ENCODE peak calls at places on chromosomes 6 and 20, in five cellular contexts. P, H, X, Z and F are unnamed samples.

GRCh38 chr6:53587291-53587690 is 42.4 kb upstream of the GCLC start:
- DNase-seq in P (no peak), H (no peak), X (no peak), Z (peak; percentile 40), F (no peak)

GRCh38 chr6:130949553-130949952 is 113.5 kb downstream of the EPB41L2 start:
- DNase-seq in P (no peak), H (no peak), X (no peak), Z (no peak), F (no peak)

GRCh38 chr20:39660965-39661364 is 698.8 kb downstream of the DHX35 start:
- DNase-seq in P (no peak), H (no peak), X (no peak), Z (no peak), F (no peak)

GRCh38 chr6:107061125-107062020 is 33.4 kb downstream of the MTRES1 start:
- DNase-seq in P (peak; percentile 95), H (no peak), X (no peak), Z (peak; percentile 80), F (no peak)

GRCh38 chr6:53109612-53110011 is 39.0 kb downstream of the GCM1 start:
- DNase-seq in P (peak; percentile 77), H (no peak), X (no peak), Z (no peak), F (no peak)

GRCh38 chr20:50715694-50716093 is 15.7 kb upstream of the PARD6B start:
- DNase-seq in P (no peak), H (no peak), X (no peak), Z (no peak), F (no peak)

GRCh38 chr6:89079611-89080213 is 839 bp upstream of the PNRC1 start:
- DNase-seq in P (peak; percentile 66), H (peak; percentile 35), X (no peak), Z (peak; percentile 48), F (peak; percentile 41)

GRCh38 chr6:155177369-155177961 is 86.3 kb upstream of the CLDN20 start:
- DNase-seq in P (peak; percentile 37), H (peak; percentile 36), X (peak; percentile 61), Z (peak; percentile 90), F (peak; percentile 46)

GRCh38 chr6:167793421-167793820 is 33.3 kb upstream of the AFDN start:
- DNase-seq in P (no peak), H (no peak), X (no peak), Z (no peak), F (no peak)

GRCh38 chr6:10800810-10801209 is 37.5 kb downstream of the MAK start:
- DNase-seq in P (no peak), H (no peak), X (peak; percentile 4), Z (no peak), F (no peak)

GRCh38 chr20:53679597-53680309 is 86.1 kb upstream of the ZNF217 start:
- DNase-seq in P (no peak), H (no peak), X (no peak), Z (peak; percentile 24), F (no peak)

GRCh38 chr6:90787411-90787810 is 200.5 kb upstream of the MAP3K7 start:
- DNase-seq in P (no peak), H (no peak), X (no peak), Z (no peak), F (no peak)

GRCh38 chr6:164870175-164870574 is 439.2 kb downstream of the C6orf118 start:
- DNase-seq in P (no peak), H (no peak), X (no peak), Z (no peak), F (no peak)

GRCh38 chr6:11802886-11803595 is 24.4 kb upstream of the ADTRP start:
- DNase-seq in P (no peak), H (no peak), X (no peak), Z (no peak), F (no peak)

GRCh38 chr20:46695888-46696287 is 6.6 kb upstream of the TP53RK start:
- DNase-seq in P (peak; percentile 64), H (no peak), X (no peak), Z (no peak), F (no peak)

GRCh38 chr20:47774081-47774777 is 11.1 kb downstream of the SULF2 start:
- DNase-seq in P (no peak), H (no peak), X (no peak), Z (no peak), F (no peak)

GRCh38 chr6:108581237-108581931 is 20.7 kb downstream of the FOXO3 start:
- DNase-seq in P (peak; percentile 79), H (no peak), X (no peak), Z (no peak), F (peak; percentile 15)

GRCh38 chr6:129084406-129084805 is 201.5 kb downstream of the LAMA2 start:
- DNase-seq in P (no peak), H (no peak), X (no peak), Z (no peak), F (no peak)

GRCh38 chr6:42507901-42508300 is 55.9 kb upstream of the UBR2 start:
- DNase-seq in P (no peak), H (no peak), X (no peak), Z (no peak), F (no peak)

GRCh38 chr6:1313755-1314503 is 2.0 kb downstream of the FOXQ1 start:
- DNase-seq in P (no peak), H (no peak), X (peak; percentile 15), Z (peak; percentile 76), F (no peak)

GRCh38 chr6:52953911-52954839 is 40.9 kb downstream of the GSTA4 start:
- DNase-seq in P (no peak), H (no peak), X (no peak), Z (no peak), F (no peak)

GRCh38 chr6:2855061-2855519 is 13.4 kb upstream of the SERPINB1 start:
- DNase-seq in P (no peak), H (no peak), X (no peak), Z (no peak), F (no peak)

GRCh38 chr20:34375977-34376430 is 12.9 kb downstream of the ITCH start:
- DNase-seq in P (no peak), H (no peak), X (no peak), Z (no peak), F (no peak)

GRCh38 chr6:57307850-57308249 is 9.6 kb upstream of the PRIM2 start:
- DNase-seq in P (no peak), H (no peak), X (no peak), Z (no peak), F (no peak)

GRCh38 chr6:161833099-161833860 is 559.4 kb upstream of the AGPAT4 start:
- DNase-seq in P (no peak), H (no peak), X (no peak), Z (no peak), F (no peak)

GRCh38 chr6:161837449-161837735 is 563.5 kb upstream of the AGPAT4 start:
- DNase-seq in P (no peak), H (no peak), X (no peak), Z (no peak), F (no peak)

GRCh38 chr6:161837854-161838253 is 564.0 kb upstream of the AGPAT4 start:
- DNase-seq in P (no peak), H (no peak), X (no peak), Z (no peak), F (no peak)

GRCh38 chr6:161836643-161837448 is 563.0 kb upstream of the AGPAT4 start:
- DNase-seq in P (no peak), H (no peak), X (peak; percentile 7), Z (peak; percentile 46), F (no peak)

DNA sequence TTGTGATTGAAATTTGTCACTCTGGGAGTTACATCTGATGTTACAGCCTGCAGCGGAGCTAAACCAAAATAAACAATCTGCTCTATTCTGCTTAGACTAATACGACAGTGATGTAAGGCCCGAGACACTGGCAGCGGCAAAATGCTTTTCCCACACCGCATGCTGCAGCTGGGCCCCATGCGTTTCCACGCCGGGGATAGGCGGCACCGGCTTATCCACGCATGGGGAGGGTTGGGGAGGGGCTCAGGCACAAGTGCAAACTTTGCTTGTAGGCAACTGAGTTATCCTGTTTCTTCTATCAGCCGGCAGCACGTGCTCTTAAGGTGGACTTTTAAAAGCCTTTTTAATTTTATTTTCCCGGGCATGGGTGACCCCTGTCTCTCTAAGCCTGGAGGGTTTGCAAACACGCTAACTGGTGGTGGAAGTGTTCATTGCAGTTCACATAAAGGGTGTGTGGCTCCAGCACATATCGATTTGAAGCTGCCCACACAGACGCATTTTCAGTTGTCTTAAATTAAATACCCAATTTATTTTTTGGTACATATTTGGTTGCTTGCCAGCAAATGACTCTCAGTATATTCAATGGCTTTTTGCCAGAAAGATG is 561.7 kb upstream of the AGPAT4 start:
- DNase-seq in P (no peak), H (no peak), X (no peak), Z (peak; percentile 29), F (no peak)
- H2AFZ ChIP-seq in P (no peak overlapping the region), H (peak overlapping the region; percentile 8), X (no peak overlapping the region), Z (peak overlapping the region; percentile 85), F (no peak overlapping the region)

GRCh38 chr6:117264487-117265424 is 602 bp upstream of the VGLL2 start:
- DNase-seq in P (peak; percentile 18), H (no peak), X (no peak), Z (peak; percentile 59), F (no peak)
- H2AFZ ChIP-seq in P (peak overlapping the region; percentile 50), H (peak overlapping the region; percentile 84), X (no peak overlapping the region), Z (peak overlapping the region; percentile 49), F (no peak overlapping the region)

GRCh38 chr6:21967282-21967681 is 329.6 kb downstream of the PRL start:
- DNase-seq in P (no peak), H (no peak), X (no peak), Z (no peak), F (no peak)
- H2AFZ ChIP-seq in P (no peak overlapping the region), H (no peak overlapping the region), X (no peak overlapping the region), Z (no peak overlapping the region), F (no peak overlapping the region)

GRCh38 chr6:7052441-7052936 is 55.3 kb upstream of the RREB1 start:
- DNase-seq in P (no peak), H (peak; percentile 35), X (no peak), Z (peak; percentile 57), F (no peak)

GRCh38 chr6:7060769-7061516 is 46.8 kb upstream of the RREB1 start:
- DNase-seq in P (no peak), H (no peak), X (peak; percentile 10), Z (no peak), F (no peak)

GRCh38 chr6:7062445-7063162 is 45.2 kb upstream of the RREB1 start:
- DNase-seq in P (no peak), H (no peak), X (no peak), Z (no peak), F (no peak)

GRCh38 chr6:7053125-7053784 is 54.5 kb upstream of the RREB1 start:
- DNase-seq in P (no peak), H (no peak), X (no peak), Z (no peak), F (peak; percentile 51)

GRCh38 chr6:7058250-7058923 is 49.4 kb upstream of the RREB1 start:
- DNase-seq in P (no peak), H (no peak), X (peak; percentile 97), Z (no peak), F (peak; percentile 92)
- H2AFZ ChIP-seq in P (no peak overlapping the region), H (no peak overlapping the region), X (peak overlapping the region; percentile 28), Z (no peak overlapping the region), F (peak overlapping the region; percentile 96)

GRCh38 chr6:79134699-79135474 is 56.8 kb upstream of the PHIP start:
- DNase-seq in P (no peak), H (no peak), X (no peak), Z (no peak), F (no peak)
- H2AFZ ChIP-seq in P (no peak overlapping the region), H (peak overlapping the region; percentile 60), X (no peak overlapping the region), Z (peak overlapping the region; percentile 39), F (no peak overlapping the region)

DNA sequence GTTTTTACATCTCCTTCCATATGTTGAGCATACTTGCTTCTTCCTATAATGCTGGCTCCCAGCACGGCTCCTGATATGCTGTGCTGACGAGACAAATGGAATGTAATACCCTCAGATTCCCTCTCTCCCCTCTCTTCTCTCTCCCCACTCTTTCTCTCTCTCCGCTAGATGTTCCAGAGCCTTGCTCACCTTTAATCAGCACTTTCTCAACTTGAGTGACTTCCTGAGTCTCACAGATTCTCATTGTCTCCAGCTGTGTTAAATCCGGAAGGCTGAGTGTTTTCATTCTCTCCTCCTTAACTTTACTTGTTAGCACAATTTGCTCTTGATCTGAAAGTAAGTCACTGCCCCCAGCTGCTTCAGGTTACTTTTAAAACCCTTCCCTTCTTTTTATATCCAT is 22.6 kb downstream of the RCAN2 start:
- DNase-seq in P (no peak), H (no peak), X (no peak), Z (peak; percentile 31), F (no peak)
- H2AFZ ChIP-seq in P (no peak overlapping the region), H (no peak overlapping the region), X (no peak overlapping the region), Z (no peak overlapping the region), F (no peak overlapping the region)